ENCODE peak calls at places on chromosomes 12 and 14, in nine cellular contexts. I is fibroblast of lung, P is heart right ventricle, H is stomach, Y is A549, D is pancreas, C is transverse colon, G is H9, N is IMR-90. Z is an unnamed sample. For H3K9me3 and H3K4me1, the result is how much of the 10 kb centered on the place peaks cover.

GRCh38 chr12:74581439-74581838 is 43.8 kb downstream of the ATXN7L3B start:
- DNase-seq in I (no peak), P (no peak), H (no peak), Y (no peak), D (no peak), C (no peak), G (no peak), N (no peak), Z (no peak)

GRCh38 chr12:121787063-121787774 is 6.3 kb downstream of the RHOF start:
- DNase-seq in I (no peak), P (no peak), H (peak), Y (no peak), D (peak), C (peak), G (no peak), N (no peak), Z (peak)

GRCh38 chr12:42798811-42799438 is 209.4 kb upstream of the PRICKLE1 start:
- DNase-seq in I (peak), P (no peak), H (no peak), Y (no peak), D (no peak), C (no peak), G (no peak), N (peak), Z (no peak)

GRCh38 chr12:126492181-126492580 is 1426.9 kb downstream of the AACS start:
- DNase-seq in I (peak), P (no peak), H (no peak), Y (no peak), D (no peak), C (no peak), G (no peak), N (no peak), Z (no peak)

GRCh38 chr12:30908389-30909087 is 18.0 kb upstream of the TSPAN11 start:
- DNase-seq in I (peak), P (no peak), H (no peak), Y (no peak), D (no peak), C (no peak), G (no peak), N (peak), Z (no peak)

GRCh38 chr12:120783197-120783596 is 57.6 kb downstream of the ACADS start:
- DNase-seq in I (peak), P (no peak), H (no peak), Y (no peak), D (no peak), C (no peak), G (no peak), N (peak), Z (no peak)

GRCh38 chr12:6888360-6888759 is 15.3 kb upstream of the SPSB2 start:
- DNase-seq in I (no peak), P (no peak), H (no peak), Y (no peak), D (no peak), C (no peak), G (no peak), N (no peak), Z (no peak)

GRCh38 chr12:94590428-94590827 is 59.9 kb downstream of the TMCC3 start:
- DNase-seq in I (no peak), P (no peak), H (peak), Y (no peak), D (no peak), C (no peak), G (no peak), N (no peak), Z (no peak)

GRCh38 chr14:23361320-23361719 is 3.7 kb downstream of the EFS start:
- DNase-seq in I (peak), P (no peak), H (no peak), Y (no peak), D (no peak), C (no peak), G (no peak), N (peak), Z (no peak)

GRCh38 chr14:103875010-103875409 is 27.6 kb upstream of the PPP1R13B start:
- DNase-seq in I (no peak), P (no peak), H (no peak), Y (no peak), D (no peak), C (no peak), G (no peak), N (no peak), Z (no peak)

GRCh38 chr14:33463731-33464130 is 487.1 kb downstream of the EGLN3 start:
- DNase-seq in I (peak), P (no peak), H (no peak), Y (no peak), D (no peak), C (no peak), G (no peak), N (no peak), Z (no peak)

GRCh38 chr12:126952106-126953007 is 1314.6 kb upstream of the TMEM132C start:
- DNase-seq in I (peak), P (no peak), H (no peak), Y (no peak), D (no peak), C (no peak), G (no peak), N (no peak), Z (no peak)

GRCh38 chr12:106780010-106780625 is 5.6 kb downstream of the RIC8B start:
- DNase-seq in I (peak), P (no peak), H (no peak), Y (no peak), D (no peak), C (no peak), G (no peak), N (peak), Z (no peak)

GRCh38 chr12:49910331-49911212 is 6.9 kb upstream of the FAIM2 start:
- DNase-seq in I (no peak), P (no peak), H (no peak), Y (no peak), D (no peak), C (no peak), G (peak), N (no peak), Z (no peak)

GRCh38 chr14:74504874-74505617 is 11.5 kb downstream of the ISCA2 start:
- DNase-seq in I (no peak), P (no peak), H (peak), Y (no peak), D (no peak), C (no peak), G (no peak), N (no peak), Z (no peak)

GRCh38 chr12:2301531-2302461 is 249.0 kb downstream of the CACNA1C start:
- DNase-seq in I (peak), P (peak), H (no peak), Y (no peak), D (no peak), C (no peak), G (no peak), N (peak), Z (no peak)

GRCh38 chr12:66678640-66679268 is at the start of gene GRIP1:
- DNase-seq in I (peak), P (no peak), H (no peak), Y (no peak), D (no peak), C (no peak), G (no peak), N (no peak), Z (no peak)

GRCh38 chr12:115404761-115405470 is 720.9 kb upstream of the TBX3 start:
- DNase-seq in I (peak), P (no peak), H (no peak), Y (no peak), D (no peak), C (no peak), G (no peak), N (peak), Z (no peak)

GRCh38 chr12:107504503-107504885 is 181.1 kb upstream of the PWP1 start:
- DNase-seq in I (peak), P (no peak), H (no peak), Y (no peak), D (no peak), C (no peak), G (no peak), N (no peak), Z (no peak)

GRCh38 chr14:63777024-63777423 is 49.2 kb upstream of the SGPP1 start:
- DNase-seq in I (peak), P (no peak), H (no peak), Y (no peak), D (no peak), C (no peak), G (no peak), N (peak), Z (no peak)

GRCh38 chr14:75283884-75284563 is 5.4 kb downstream of the FOS start:
- DNase-seq in I (peak), P (no peak), H (peak), Y (no peak), D (peak), C (peak), G (no peak), N (peak), Z (no peak)

GRCh38 chr14:32137883-32138282 is 60.8 kb downstream of the ARHGAP5 start:
- DNase-seq in I (no peak), P (no peak), H (no peak), Y (no peak), D (no peak), C (no peak), G (no peak), N (no peak), Z (no peak)
- H3K9me3 ChIP-seq in I (under half), P (under half), H (under half), Y (under half), D (under half), C (under half), G (under half), N (under half), Z (under half)

GRCh38 chr14:22218729-22219128 is 370.3 kb downstream of the DAD1 start:
- DNase-seq in I (no peak), P (no peak), H (no peak), Y (no peak), D (no peak), C (no peak), G (no peak), N (no peak), Z (no peak)

GRCh38 chr14:22226381-22226780 is 362.6 kb downstream of the DAD1 start:
- DNase-seq in I (peak), P (no peak), H (no peak), Y (no peak), D (no peak), C (no peak), G (no peak), N (peak), Z (no peak)

GRCh38 chr14:22225526-22226133 is 363.4 kb downstream of the DAD1 start:
- DNase-seq in I (peak), P (no peak), H (no peak), Y (no peak), D (no peak), C (no peak), G (no peak), N (peak), Z (no peak)

GRCh38 chr14:22221508-22221907 is 367.5 kb downstream of the DAD1 start:
- DNase-seq in I (peak), P (no peak), H (no peak), Y (peak), D (no peak), C (no peak), G (no peak), N (peak), Z (no peak)

GRCh38 chr14:22220427-22220826 is 368.6 kb downstream of the DAD1 start:
- DNase-seq in I (peak), P (no peak), H (no peak), Y (no peak), D (no peak), C (no peak), G (no peak), N (peak), Z (no peak)
- TF ChIP-seq CTCF in I (no peak), P (peak), H (no peak), Y (no peak), D (no peak), C (no peak), G (no peak), N (peak), Z (no peak)

GRCh38 chr14:55336691-55337090 is 65.5 kb downstream of the FBXO34 start:
- DNase-seq in I (no peak), P (no peak), H (no peak), Y (no peak), D (no peak), C (no peak), G (no peak), N (no peak), Z (no peak)

GRCh38 chr14:55339770-55340169 is 68.5 kb downstream of the FBXO34 start:
- DNase-seq in I (peak), P (no peak), H (no peak), Y (no peak), D (no peak), C (no peak), G (no peak), N (peak), Z (no peak)

GRCh38 chr14:55333785-55334485 is 62.7 kb downstream of the FBXO34 start:
- DNase-seq in I (peak), P (no peak), H (no peak), Y (no peak), D (no peak), C (no peak), G (no peak), N (peak), Z (no peak)

GRCh38 chr14:55332654-55333570 is 61.7 kb downstream of the FBXO34 start:
- DNase-seq in I (peak), P (no peak), H (no peak), Y (no peak), D (no peak), C (no peak), G (no peak), N (peak), Z (no peak)

DNA sequence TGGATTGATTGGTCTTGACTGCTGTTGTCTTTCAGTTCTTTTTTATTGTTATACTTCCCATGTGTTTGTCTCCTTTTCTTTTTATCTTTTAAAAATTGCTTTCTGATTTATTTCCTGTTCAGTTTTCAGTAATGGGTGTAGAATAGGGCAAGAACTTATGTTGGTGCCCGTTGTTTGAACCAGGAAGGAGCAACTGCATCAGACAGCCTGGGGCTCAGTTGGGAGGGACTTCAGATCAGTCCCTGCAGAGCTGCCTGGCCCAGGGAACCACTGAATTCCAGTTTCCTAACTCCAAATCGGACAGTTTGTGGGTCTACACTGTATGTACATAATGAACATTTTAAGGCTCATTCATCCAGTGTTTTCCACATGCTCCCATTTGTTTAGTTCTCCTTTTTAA is 64.9 kb downstream of the FBXO34 start:
- DNase-seq in I (no peak), P (no peak), H (peak), Y (no peak), D (no peak), C (peak), G (no peak), N (no peak), Z (no peak)
- H3K4me1 ChIP-seq in I (under half), P (under half), H (under half), Y (under half), D (under half), C (under half), G (under half), N (under half), Z (under half)

GRCh38 chr14:53882684-53883083 is 73.9 kb downstream of the BMP4 start:
- DNase-seq in I (no peak), P (no peak), H (no peak), Y (no peak), D (no peak), C (no peak), G (no peak), N (peak), Z (no peak)

GRCh38 chr14:53881161-53881846 is 75.3 kb downstream of the BMP4 start:
- DNase-seq in I (peak), P (no peak), H (no peak), Y (no peak), D (no peak), C (no peak), G (no peak), N (peak), Z (no peak)

GRCh38 chr14:53883739-53884138 is 72.9 kb downstream of the BMP4 start:
- DNase-seq in I (no peak), P (no peak), H (no peak), Y (no peak), D (no peak), C (no peak), G (no peak), N (no peak), Z (no peak)

GRCh38 chr14:53880761-53881160 is 75.9 kb downstream of the BMP4 start:
- DNase-seq in I (no peak), P (no peak), H (no peak), Y (no peak), D (no peak), C (no peak), G (no peak), N (no peak), Z (no peak)

DNA sequence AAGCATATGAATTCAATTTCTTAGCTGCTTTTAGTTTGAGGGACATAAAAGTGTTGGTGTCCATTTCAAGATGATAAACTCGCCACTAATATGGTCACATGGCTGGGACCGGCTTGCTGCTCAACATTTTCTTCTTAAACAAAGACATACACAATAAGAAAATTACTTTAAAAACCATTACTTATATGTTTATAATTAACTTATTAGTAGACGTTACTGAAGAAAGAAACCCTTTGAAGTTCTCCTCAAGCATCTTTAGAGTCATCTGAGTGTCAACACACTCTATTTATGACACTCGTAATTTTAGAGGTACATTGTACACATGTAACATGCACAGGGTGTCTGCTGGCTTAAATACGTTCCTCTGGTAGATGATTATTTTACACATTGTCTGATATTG is 74.7 kb downstream of the BMP4 start:
- DNase-seq in I (no peak), P (no peak), H (no peak), Y (no peak), D (no peak), C (no peak), G (no peak), N (no peak), Z (no peak)
- H3K9me3 ChIP-seq in I (under half), P (under half), H (under half), Y (under half), D (under half), C (under half), G (under half), N (under half), Z (under half)

DNA sequence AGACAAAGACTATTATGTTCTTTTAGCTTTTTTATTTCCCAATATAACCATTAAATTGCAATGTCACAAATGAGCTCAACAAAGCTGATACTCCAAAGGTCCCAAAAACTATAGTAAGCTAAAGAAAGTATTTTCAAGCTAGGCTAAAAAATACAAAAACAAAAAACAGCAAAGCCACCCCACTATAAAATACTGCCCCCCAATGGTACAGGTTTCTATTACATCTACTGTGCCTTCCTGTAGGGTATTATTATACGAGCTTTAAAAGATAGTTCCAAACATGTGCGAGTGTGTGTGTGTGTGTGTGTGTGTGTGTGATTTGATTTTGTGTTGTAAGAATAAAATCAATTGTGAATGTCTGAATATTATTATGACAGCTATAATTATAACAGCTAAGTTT is 1.1 kb downstream of the IFNG start:
- DNase-seq in I (no peak), P (no peak), H (no peak), Y (no peak), D (no peak), C (no peak), G (no peak), N (no peak), Z (no peak)
- TF ChIP-seq CTCF in I (peak), P (no peak), H (no peak), Y (peak), D (peak), C (no peak), G (peak), N (peak), Z (peak)

GRCh38 chr12:27814411-27814810 is 34.4 kb upstream of the MANSC4 start:
- DNase-seq in I (peak), P (no peak), H (no peak), Y (no peak), D (no peak), C (no peak), G (no peak), N (no peak), Z (no peak)

GRCh38 chr12:27820564-27820963 is 40.5 kb upstream of the MANSC4 start:
- DNase-seq in I (no peak), P (no peak), H (no peak), Y (no peak), D (no peak), C (no peak), G (no peak), N (no peak), Z (no peak)

GRCh38 chr12:27818421-27818918 is 38.4 kb upstream of the MANSC4 start:
- DNase-seq in I (no peak), P (no peak), H (no peak), Y (no peak), D (peak), C (no peak), G (no peak), N (peak), Z (peak)

GRCh38 chr12:27814851-27815591 is 35.0 kb upstream of the MANSC4 start:
- DNase-seq in I (peak), P (no peak), H (no peak), Y (no peak), D (no peak), C (no peak), G (no peak), N (peak), Z (no peak)

DNA sequence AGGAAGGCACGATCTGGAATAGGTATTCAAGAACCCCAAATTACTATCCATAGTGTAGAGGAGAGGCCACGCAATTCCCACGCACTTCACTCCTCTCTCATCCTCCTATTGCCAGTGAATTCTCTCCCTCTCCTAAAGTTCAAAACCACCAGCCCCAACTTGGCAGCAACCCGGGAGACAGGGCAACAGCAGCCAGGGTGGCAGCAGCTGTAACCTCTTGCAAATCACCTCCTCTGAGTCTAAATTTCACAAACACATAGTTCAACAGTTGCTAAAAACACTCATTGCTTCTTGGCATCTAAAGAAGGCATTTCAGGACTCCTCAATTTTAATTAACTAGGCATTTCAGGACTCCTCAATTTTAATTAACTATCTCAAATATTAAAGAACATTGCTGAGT is 37.7 kb upstream of the MANSC4 start:
- DNase-seq in I (no peak), P (no peak), H (no peak), Y (no peak), D (no peak), C (no peak), G (no peak), N (no peak), Z (no peak)
- H3K4me1 ChIP-seq in I (under half), P (under half), H (under half), Y (under half), D (under half), C (under half), G (under half), N (under half), Z (under half)

DNA sequence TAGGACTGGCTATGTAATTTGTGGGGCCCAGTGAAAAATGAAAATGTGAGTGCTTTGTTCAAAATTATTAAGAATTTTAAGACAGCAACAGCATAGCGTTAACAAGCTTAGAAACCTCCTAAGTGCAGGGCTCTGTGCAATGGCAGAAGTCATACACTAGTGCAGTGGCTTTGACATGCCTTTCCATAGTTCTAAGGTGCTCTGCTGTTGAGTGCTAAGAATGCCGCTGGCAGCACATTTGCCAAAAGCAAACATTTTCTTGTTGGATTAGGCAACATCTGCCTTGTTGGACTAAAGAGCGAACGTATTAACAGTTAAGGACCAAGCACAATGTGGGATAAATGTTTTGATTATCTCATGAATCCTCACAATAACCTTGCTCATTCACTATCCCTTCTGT is 244.9 kb upstream of the PDE3A start:
- DNase-seq in I (no peak), P (no peak), H (no peak), Y (no peak), D (no peak), C (no peak), G (no peak), N (no peak), Z (no peak)
- H3K9me3 ChIP-seq in I (under half), P (under half), H (under half), Y (under half), D (under half), C (under half), G (under half), N (under half), Z (under half)